ENCODE peak calls at places on chromosomes 5 and 9, in eight cellular contexts. G is central memory CD4-positive, alpha-beta T cell; N is SHP77 treated with DMSO at 0.1 percent for 48 hours; L is CD4-positive, CD25-positive, alpha-beta regulatory T cell; T is fibroblast of mammary gland; R is fibroblast of lung; K is T-helper 17 cell; A is germinal center. Z is an unnamed sample.

GRCh38 chr5:186091-187041 is 4.9 kb upstream of the LRRC14B start:
- DNase-seq in G (no peak), N (no peak), L (no peak), T (no peak), R (no peak), K (no peak), A (no peak), Z (no peak)

GRCh38 chr5:38796739-38797108 is 49.1 kb upstream of the OSMR start:
- DNase-seq in G (no peak), N (no peak), L (no peak), T (no peak), R (no peak), K (no peak), A (no peak), Z (no peak)

GRCh38 chr5:112862085-112862484 is 998 bp downstream of the SRP19 start:
- DNase-seq in G (no peak), N (no peak), L (no peak), T (no peak), R (peak), K (no peak), A (no peak), Z (no peak)

GRCh38 chr5:35884125-35884788 is 27.6 kb downstream of the IL7R start:
- DNase-seq in G (no peak), N (no peak), L (no peak), T (peak), R (peak), K (no peak), A (no peak), Z (no peak)

GRCh38 chr9:33476503-33476902 is 2.8 kb upstream of the NOL6 start:
- DNase-seq in G (no peak), N (no peak), L (no peak), T (no peak), R (no peak), K (no peak), A (no peak), Z (no peak)

GRCh38 chr9:109455861-109456260 is 42.2 kb downstream of the PTPN3 start:
- DNase-seq in G (no peak), N (no peak), L (no peak), T (no peak), R (no peak), K (no peak), A (no peak), Z (no peak)

GRCh38 chr5:150428106-150428876 is 15.6 kb upstream of the CD74 start:
- DNase-seq in G (no peak), N (no peak), L (no peak), T (peak), R (no peak), K (no peak), A (no peak), Z (peak)

GRCh38 chr9:114893622-114894021 is 36.8 kb downstream of the TNFSF8 start:
- DNase-seq in G (no peak), N (peak), L (no peak), T (peak), R (peak), K (no peak), A (no peak), Z (no peak)

GRCh38 chr5:64869419-64869818 is 100.7 kb downstream of the CWC27 start:
- DNase-seq in G (no peak), N (no peak), L (no peak), T (peak), R (peak), K (no peak), A (no peak), Z (no peak)

GRCh38 chr9:88219601-88220000 is 81.3 kb upstream of the SPATA31C2 start:
- DNase-seq in G (no peak), N (no peak), L (no peak), T (peak), R (no peak), K (no peak), A (no peak), Z (no peak)

GRCh38 chr5:102229685-102230084 is 66.4 kb downstream of the SLCO4C1 start:
- DNase-seq in G (no peak), N (no peak), L (no peak), T (no peak), R (no peak), K (no peak), A (no peak), Z (no peak)

GRCh38 chr5:116576043-116576713 is 1.6 kb upstream of the SEMA6A start:
- DNase-seq in G (no peak), N (no peak), L (no peak), T (peak), R (peak), K (no peak), A (peak), Z (peak)

GRCh38 chr5:75466317-75466716 is 45.1 kb downstream of the CERT1 start:
- DNase-seq in G (no peak), N (no peak), L (no peak), T (no peak), R (no peak), K (no peak), A (no peak), Z (no peak)

Z was measured in hypothalamus.